ENCODE peak calls at places on chromosomes 12 and 14, in four cellular contexts. Y, C, G and J are unnamed samples.

GRCh38 chr12:114265036-114265435 is 140.9 kb downstream of the TBX5 start:
- ATAC-seq in C (no peak), G (no peak), Y (no peak), J (no peak)

GRCh38 chr12:12425616-12426015 is 68.7 kb downstream of the BORCS5 start:
- ATAC-seq in Y (peak), C (peak), G (no peak), J (no peak)

GRCh38 chr12:45336331-45336730 is 120.4 kb downstream of the ANO6 start:
- ATAC-seq in C (no peak), Y (peak), G (no peak), J (no peak)

GRCh38 chr12:26826437-26826836 is 6.6 kb downstream of the ITPR2 start:
- ATAC-seq in G (no peak), C (no peak), Y (no peak), J (no peak)

GRCh38 chr12:12724421-12725085 is 7.4 kb downstream of the CDKN1B start:
- ATAC-seq in G (peak), C (no peak), Y (peak), J (no peak)

GRCh38 chr14:89667983-89668382 is 250.9 kb upstream of the FOXN3 start:
- ATAC-seq in Y (peak), G (no peak), C (no peak), J (no peak)

GRCh38 chr14:61768240-61768639 is 6.0 kb downstream of the SNAPC1 start:
- ATAC-seq in Y (no peak), G (no peak), C (no peak), J (no peak)

GRCh38 chr14:72948481-72949138 is 22.3 kb downstream of the DCAF4 start:
- ATAC-seq in C (no peak), Y (peak), G (peak), J (no peak)

GRCh38 chr12:33734871-33735270 is 287.4 kb upstream of the ALG10 start:
- ATAC-seq in G (no peak), Y (no peak), C (no peak), J (no peak)

GRCh38 chr14:100785338-100785615 is 40.6 kb upstream of the MEG3 start:
- ATAC-seq in Y (no peak), G (no peak), C (no peak), J (no peak)

GRCh38 chr12:57896437-57897201 is 44.7 kb upstream of the ATP23 start:
- ATAC-seq in C (peak), G (peak), Y (peak), J (peak)

GRCh38 chr14:29166507-29166906 is 399.9 kb downstream of the FOXG1 start:
- ATAC-seq in G (no peak), C (no peak), Y (no peak), J (no peak)

GRCh38 chr12:55142896-55143870 is 17.0 kb downstream of the OR9K2 start:
- ATAC-seq in Y (peak), G (peak), C (no peak), J (no peak)

GRCh38 chr12:14422516-14423230 is 57.2 kb downstream of the ATF7IP start:
- ATAC-seq in C (no peak), Y (no peak), G (no peak), J (no peak)

GRCh38 chr12:48838048-48838447 is 13.9 kb downstream of the DDX23 start:
- ATAC-seq in G (no peak), C (no peak), Y (no peak), J (no peak)

GRCh38 chr14:30708157-30708556 is 86.0 kb downstream of the SCFD1 start:
- ATAC-seq in Y (no peak), G (no peak), C (no peak), J (no peak)

GRCh38 chr12:79057540-79057939 is 193.0 kb downstream of the SYT1 start:
- ATAC-seq in C (no peak), G (no peak), Y (no peak), J (no peak)

GRCh38 chr14:49972840-49973239 is 80.0 kb downstream of the ARF6 start:
- ATAC-seq in G (peak), Y (peak), C (peak), J (peak)

GRCh38 chr14:96576937-96577336 is 74.8 kb downstream of the PAPOLA start:
- ATAC-seq in Y (no peak), C (no peak), G (no peak), J (no peak)

GRCh38 chr14:24943024-24943423 is 106.9 kb downstream of the STXBP6 start:
- ATAC-seq in Y (no peak), G (no peak), C (no peak), J (peak)

GRCh38 chr14:20676072-20676471 is 8.3 kb upstream of the RNASE4 start:
- ATAC-seq in Y (no peak), G (no peak), C (no peak), J (no peak)

GRCh38 chr12:3455312-3455711 is 35.7 kb upstream of the PRMT8 start:
- ATAC-seq in Y (no peak), G (no peak), C (no peak), J (no peak)

GRCh38 chr14:92665699-92666110 is 82.7 kb downstream of the LGMN start:
- ATAC-seq in G (no peak), Y (no peak), C (no peak), J (peak)

GRCh38 chr12:94326234-94326633 is 133.4 kb downstream of the CEP83 start:
- ATAC-seq in G (no peak), Y (no peak), C (no peak), J (no peak)

GRCh38 chr12:9634177-9634803 is 26.6 kb upstream of the KLRB1 start:
- ATAC-seq in G (no peak), C (no peak), Y (peak), J (no peak)

GRCh38 chr14:38705220-38705619 is 397.8 kb downstream of the SEC23A start:
- ATAC-seq in C (no peak), G (no peak), Y (no peak), J (no peak)

GRCh38 chr14:95113476-95113875 is 43.9 kb downstream of the DICER1 start:
- ATAC-seq in Y (no peak), G (no peak), C (no peak), J (no peak)

GRCh38 chr14:104087981-104088850 is 2.7 kb downstream of the ASPG start:
- ATAC-seq in Y (no peak), G (no peak), C (no peak), J (no peak)

GRCh38 chr12:68888243-68888642 is 44.7 kb downstream of the CPM start:
- ATAC-seq in G (no peak), Y (no peak), C (no peak), J (no peak)

GRCh38 chr12:49537709-49538601 is 875 bp upstream of the KCNH3 start:
- ATAC-seq in G (peak), C (no peak), Y (no peak), J (peak)

GRCh38 chr12:94488449-94488848 is 28.8 kb upstream of the CEP83 start:
- ATAC-seq in Y (no peak), C (no peak), G (no peak), J (no peak)

GRCh38 chr14:105900398-105901160 is 374.2 kb downstream of the TMEM121 start:
- ATAC-seq in C (no peak), Y (no peak), G (no peak), J (no peak)

GRCh38 chr14:55019968-55020554 is 6.8 kb downstream of the WDHD1 start:
- ATAC-seq in Y (peak), G (no peak), C (no peak), J (no peak)

GRCh38 chr14:71720978-71721624 is 211.1 kb upstream of the RGS6 start:
- ATAC-seq in Y (peak), C (no peak), G (peak), J (no peak)

GRCh38 chr12:4984971-4985370 is 58.7 kb upstream of the KCNA5 start:
- ATAC-seq in Y (no peak), G (no peak), C (no peak), J (no peak)

GRCh38 chr14:56120091-56120632 is 2.0 kb downstream of the PELI2 start:
- ATAC-seq in C (no peak), G (no peak), Y (no peak), J (no peak)
- H3K4me3 ChIP-seq in C (peak), G (no peak), Y (peak), J (peak)

GRCh38 chr12:18479266-18479665 is 217.9 kb downstream of the PIK3C2G start:
- ATAC-seq in C (no peak), Y (no peak), G (no peak), J (no peak)

GRCh38 chr12:18482601-18483120 is 221.3 kb downstream of the PIK3C2G start:
- ATAC-seq in G (no peak), Y (no peak), C (no peak), J (no peak)

GRCh38 chr12:18472304-18472703 is 211.0 kb downstream of the PIK3C2G start:
- ATAC-seq in C (no peak), G (no peak), Y (peak), J (no peak)

GRCh38 chr12:18476866-18477265 is 215.5 kb downstream of the PIK3C2G start:
- ATAC-seq in Y (no peak), C (no peak), G (no peak), J (peak)
- H3K4me3 ChIP-seq in Y (no peak), C (no peak), G (no peak), J (no peak)

GRCh38 chr12:124422570-124423523 is 128.0 kb downstream of the RFLNA start:
- ATAC-seq in G (peak), C (peak), Y (peak), J (peak)
- H3K4me3 ChIP-seq in G (no peak), C (peak), Y (peak), J (no peak)

DNA sequence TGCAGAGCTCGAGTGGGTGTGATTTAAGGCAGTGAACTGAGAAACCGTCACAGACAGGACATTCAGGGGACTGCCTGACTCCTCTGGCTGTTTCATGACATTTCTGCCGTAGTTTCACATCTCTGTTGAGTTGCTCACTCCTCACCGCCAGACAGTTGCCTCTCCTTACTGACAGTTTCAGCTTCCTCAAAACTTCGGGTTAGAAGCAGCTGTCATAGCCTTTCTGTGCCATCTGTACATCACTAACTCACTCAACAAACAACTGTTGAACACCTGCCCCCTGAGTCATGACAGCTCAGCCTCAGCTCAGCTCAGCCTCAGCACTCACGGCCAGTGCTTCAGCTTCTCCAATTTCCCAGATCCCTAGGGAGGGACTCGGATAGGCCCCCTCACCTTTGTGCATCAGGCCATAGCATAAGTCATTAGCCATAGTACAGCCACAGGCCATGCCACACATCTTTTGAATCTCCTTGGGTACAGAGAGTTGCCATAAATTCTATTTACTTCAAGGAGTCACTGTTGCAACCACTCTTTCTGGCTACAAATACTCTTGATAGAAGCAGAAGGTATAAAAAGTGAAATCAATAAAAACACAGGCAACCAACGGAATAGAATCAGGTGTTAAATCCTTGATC is 6.2 kb upstream of the SLC15A4 start:
- ATAC-seq in Y (no peak), C (no peak), G (no peak), J (peak)
- H3K4me3 ChIP-seq in Y (no peak), C (no peak), G (no peak), J (no peak)

GRCh38 chr14:70009961-70010360 is 130.7 kb downstream of the SMOC1 start:
- ATAC-seq in G (no peak), C (no peak), Y (peak), J (peak)

GRCh38 chr14:70008863-70009262 is 129.6 kb downstream of the SMOC1 start:
- ATAC-seq in G (no peak), Y (no peak), C (no peak), J (no peak)

GRCh38 chr14:70011708-70012107 is 132.5 kb downstream of the SMOC1 start:
- ATAC-seq in G (no peak), Y (no peak), C (no peak), J (no peak)

GRCh38 chr14:70013269-70013873 is 134.2 kb downstream of the SMOC1 start:
- ATAC-seq in G (no peak), C (no peak), Y (peak), J (no peak)

DNA sequence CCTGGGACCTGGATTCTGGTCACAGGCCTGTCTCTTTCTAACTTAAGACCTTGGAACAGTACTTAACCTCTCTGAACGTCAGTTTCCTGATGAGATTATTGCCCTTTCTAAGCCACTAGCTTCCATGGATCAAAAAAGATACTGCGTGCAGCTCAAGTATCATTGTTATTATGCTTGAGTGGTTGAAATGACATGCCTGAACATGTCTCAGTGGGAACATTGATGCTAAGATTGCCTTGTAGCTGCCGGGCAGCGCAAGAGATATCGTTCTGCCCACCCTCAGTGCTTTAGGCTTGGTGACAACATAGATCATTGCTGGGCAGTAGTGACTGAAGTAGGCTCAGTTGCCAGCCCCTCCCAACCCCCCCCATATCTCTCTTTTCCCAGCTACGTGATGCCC is 131.9 kb downstream of the SMOC1 start:
- ATAC-seq in Y (no peak), G (no peak), C (no peak), J (no peak)
- H3K4me3 ChIP-seq in Y (no peak), G (no peak), C (no peak), J (no peak)

DNA sequence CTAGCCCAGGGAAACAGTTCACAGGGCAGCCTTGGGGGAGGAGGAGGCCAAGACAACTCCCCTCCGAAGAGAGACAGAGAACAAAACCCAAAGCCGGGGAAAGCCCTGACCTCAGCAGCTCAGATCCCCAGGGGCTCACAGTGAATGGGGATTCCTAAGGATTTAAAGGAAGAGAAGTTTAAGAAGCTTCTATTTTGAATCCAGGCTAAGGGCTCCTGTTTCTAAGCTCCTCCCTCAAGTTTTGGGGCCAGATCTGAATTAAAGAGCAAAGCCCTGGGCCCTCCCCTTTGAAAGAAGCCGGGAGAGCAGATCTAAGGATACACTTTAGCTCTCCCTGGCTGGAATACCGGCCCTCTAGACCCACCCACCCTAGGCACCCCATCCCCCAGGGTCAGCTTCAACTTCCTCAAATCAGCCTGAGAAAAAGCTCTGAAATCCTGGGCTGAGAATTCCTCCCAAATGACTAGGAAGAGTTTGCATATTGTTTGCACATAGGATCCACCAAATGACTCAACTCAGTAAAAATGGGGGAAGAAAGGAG is 3.9 kb downstream of the KDM2B start:
- ATAC-seq in Y (peak), C (no peak), G (no peak), J (no peak)
- H3K4me3 ChIP-seq in Y (no peak), C (peak), G (no peak), J (no peak)